ENCODE peak calls at places on chromosome 19, in nine cellular contexts. J is GM23338, I is fibroblast of pulmonary artery, O is K562, P is HFF-Myc, Z is heart left ventricle, U is thoracic aorta, C is kidney, H is AG04449. F is an unnamed sample.

GRCh38 chr19:31725051-31725450 is 375.8 kb upstream of the TSHZ3 start:
- DNase-seq in J (peak), I (no peak), O (no peak), P (no peak), Z (no peak), U (no peak), C (no peak), H (no peak), F (no peak)

GRCh38 chr19:19361075-19361594 is 40.5 kb downstream of the MAU2 start:
- DNase-seq in J (peak), I (peak), O (peak), P (peak), Z (peak), U (peak), C (peak), H (peak), F (peak)

GRCh38 chr19:33811736-33812387 is 15.2 kb downstream of the KCTD15 start:
- DNase-seq in J (no peak), I (no peak), O (no peak), P (no peak), Z (no peak), U (no peak), C (peak), H (no peak), F (no peak)

GRCh38 chr19:46256855-46257254 is 27.3 kb downstream of the IGFL1 start:
- DNase-seq in J (no peak), I (peak), O (no peak), P (no peak), Z (no peak), U (no peak), C (no peak), H (no peak), F (no peak)

GRCh38 chr19:7152568-7152967 is 83.1 kb downstream of the ZNF557 start:
- DNase-seq in J (peak), I (no peak), O (no peak), P (no peak), Z (no peak), U (no peak), C (no peak), H (no peak), F (no peak)

GRCh38 chr19:10636304-10636972 is 11.1 kb downstream of the SLC44A2 start:
- DNase-seq in J (peak), I (no peak), O (no peak), P (no peak), Z (no peak), U (no peak), C (no peak), H (no peak), F (no peak)

GRCh38 chr19:13953021-13953531 is 767 bp downstream of the DCAF15 start:
- DNase-seq in J (peak), I (peak), O (no peak), P (no peak), Z (no peak), U (no peak), C (peak), H (no peak), F (peak)

GRCh38 chr19:55642153-55643002 is 1.1 kb upstream of the ZNF581 start:
- DNase-seq in J (no peak), I (no peak), O (peak), P (no peak), Z (no peak), U (no peak), C (peak), H (no peak), F (no peak)

GRCh38 chr19:39971380-39971841 is 446 bp downstream of the PSMC4 start:
- DNase-seq in J (peak), I (no peak), O (peak), P (no peak), Z (no peak), U (peak), C (no peak), H (no peak), F (no peak)

GRCh38 chr19:13794388-13794751 is 873 bp upstream of the ZSWIM4 start:
- DNase-seq in J (peak), I (peak), O (no peak), P (peak), Z (peak), U (peak), C (peak), H (peak), F (peak)

GRCh38 chr19:12064266-12065099 is at the start of gene ZNF844:
- DNase-seq in J (peak), I (peak), O (peak), P (no peak), Z (peak), U (peak), C (peak), H (no peak), F (peak)

GRCh38 chr19:10744222-10744847 is 26.5 kb downstream of the DNM2 start:
- DNase-seq in J (no peak), I (no peak), O (no peak), P (no peak), Z (no peak), U (no peak), C (peak), H (no peak), F (no peak)

GRCh38 chr19:7976461-7976860 is 29.0 kb downstream of the ELAVL1 start:
- DNase-seq in J (no peak), I (no peak), O (no peak), P (no peak), Z (no peak), U (no peak), C (no peak), H (no peak), F (no peak)

GRCh38 chr19:17405250-17406038 is at the start of gene BST2:
- DNase-seq in J (peak), I (peak), O (peak), P (no peak), Z (no peak), U (peak), C (peak), H (no peak), F (no peak)

DNA sequence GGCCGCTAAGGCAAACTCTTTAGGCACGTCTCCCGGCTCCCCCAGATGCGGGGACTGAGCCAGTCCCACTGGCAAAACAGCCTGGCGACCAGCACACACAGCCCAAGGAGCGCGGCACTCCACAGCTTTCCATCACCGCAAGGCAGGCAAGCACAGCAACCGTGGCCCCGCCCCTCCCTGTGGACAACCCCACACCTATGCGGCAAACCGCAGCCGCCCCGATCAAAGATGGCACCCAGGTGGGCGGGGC is 1.9 kb downstream of the PEG3 start:
- DNase-seq in J (no peak), I (no peak), O (no peak), P (no peak), Z (no peak), U (no peak), C (no peak), H (no peak), F (no peak)
- H3K4me3 ChIP-seq in J (no peak), I (peak), O (no peak), P (no peak), Z (peak), U (peak), C (peak), H (no peak), F (no peak)

GRCh38 chr19:35663981-35664380 is 2.3 kb upstream of the UPK1A start:
- DNase-seq in J (no peak), I (no peak), O (no peak), P (no peak), Z (no peak), U (no peak), C (no peak), H (no peak), F (no peak)
- TF ChIP-seq CTCF in J (no peak), I (no peak), O (no peak), P (no peak), Z (no peak), U (no peak), C (no peak), H (no peak), F (no peak)

GRCh38 chr19:21835810-21836444 is at the start of gene ZNF43:
- DNase-seq in J (peak), I (peak), O (peak), P (peak), Z (peak), U (peak), C (peak), H (peak), F (peak)
- H3K4me3 ChIP-seq in J (peak), I (peak), O (peak), P (peak), Z (peak), U (peak), C (peak), H (peak), F (peak)

GRCh38 chr19:1221904-1222255 is 15.9 kb downstream of the CBARP start:
- DNase-seq in J (no peak), I (no peak), O (no peak), P (no peak), Z (no peak), U (no peak), C (no peak), H (no peak), F (no peak)

GRCh38 chr19:1223018-1223855 is 14.6 kb downstream of the CBARP start:
- DNase-seq in J (peak), I (peak), O (no peak), P (no peak), Z (no peak), U (no peak), C (no peak), H (no peak), F (no peak)

GRCh38 chr19:1224047-1224825 is 13.6 kb downstream of the CBARP start:
- DNase-seq in J (no peak), I (no peak), O (no peak), P (no peak), Z (no peak), U (no peak), C (no peak), H (no peak), F (no peak)

GRCh38 chr19:1221141-1221903 is 15.7 kb downstream of the STK11 start:
- DNase-seq in J (no peak), I (peak), O (no peak), P (no peak), Z (peak), U (no peak), C (no peak), H (no peak), F (no peak)

DNA sequence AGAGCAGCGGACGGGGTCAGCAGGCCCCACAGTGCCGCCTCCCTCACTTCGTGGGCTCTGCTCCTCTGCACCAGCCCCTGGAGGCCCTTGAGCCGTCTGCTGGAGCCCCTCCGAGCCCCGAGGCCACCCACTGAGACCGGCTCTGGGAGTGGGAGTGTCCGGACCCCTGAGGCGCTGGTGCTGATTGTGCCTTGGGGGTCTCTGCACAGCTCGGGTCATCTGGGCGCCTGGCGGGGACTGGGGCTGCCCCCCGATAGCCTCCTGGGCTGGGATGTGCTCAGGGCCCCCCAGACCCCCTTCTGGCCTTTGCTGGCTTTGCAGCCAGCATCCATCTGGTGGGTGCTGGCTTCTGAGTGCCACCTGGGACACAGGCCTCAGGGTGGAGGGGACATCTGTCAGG is 15.4 kb downstream of the CBARP start:
- DNase-seq in J (no peak), I (no peak), O (no peak), P (no peak), Z (no peak), U (no peak), C (no peak), H (no peak), F (no peak)
- TF ChIP-seq CTCF in J (no peak), I (peak), O (no peak), P (no peak), Z (no peak), U (no peak), C (no peak), H (no peak), F (no peak)

DNA sequence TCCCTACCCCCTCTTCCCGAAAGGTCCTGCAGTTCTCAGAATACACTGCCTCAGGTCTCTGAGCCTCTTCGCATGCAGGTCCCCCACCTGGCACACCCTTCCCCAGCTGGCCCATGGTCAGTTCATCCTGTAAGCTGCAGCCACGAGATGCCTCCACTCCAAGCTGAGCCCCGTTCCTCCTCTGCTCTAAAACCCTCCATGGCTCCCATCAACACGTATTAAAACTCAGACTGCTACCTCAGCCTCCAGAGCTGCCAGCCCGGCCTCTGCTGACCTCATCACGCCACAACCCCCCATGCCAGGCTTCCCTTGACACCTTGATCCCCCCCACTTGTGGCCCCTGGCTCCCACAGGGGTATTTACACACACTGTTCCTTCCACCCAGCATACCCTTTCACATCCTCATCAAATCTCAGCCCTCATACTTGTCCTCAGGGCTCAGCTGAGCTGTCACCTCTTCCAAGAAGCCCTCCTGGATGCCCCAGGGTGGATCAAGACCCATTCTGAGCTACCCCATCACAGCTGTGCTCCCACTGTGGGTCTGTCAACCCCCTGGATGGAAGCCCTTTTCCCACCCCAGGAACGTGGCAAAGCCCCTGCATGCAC is 48.9 kb downstream of the PTPRS start:
- DNase-seq in J (no peak), I (no peak), O (no peak), P (no peak), Z (no peak), U (no peak), C (no peak), H (no peak), F (no peak)
- H3K4me3 ChIP-seq in J (peak), I (peak), O (peak), P (peak), Z (peak), U (peak), C (peak), H (peak), F (peak)

DNA sequence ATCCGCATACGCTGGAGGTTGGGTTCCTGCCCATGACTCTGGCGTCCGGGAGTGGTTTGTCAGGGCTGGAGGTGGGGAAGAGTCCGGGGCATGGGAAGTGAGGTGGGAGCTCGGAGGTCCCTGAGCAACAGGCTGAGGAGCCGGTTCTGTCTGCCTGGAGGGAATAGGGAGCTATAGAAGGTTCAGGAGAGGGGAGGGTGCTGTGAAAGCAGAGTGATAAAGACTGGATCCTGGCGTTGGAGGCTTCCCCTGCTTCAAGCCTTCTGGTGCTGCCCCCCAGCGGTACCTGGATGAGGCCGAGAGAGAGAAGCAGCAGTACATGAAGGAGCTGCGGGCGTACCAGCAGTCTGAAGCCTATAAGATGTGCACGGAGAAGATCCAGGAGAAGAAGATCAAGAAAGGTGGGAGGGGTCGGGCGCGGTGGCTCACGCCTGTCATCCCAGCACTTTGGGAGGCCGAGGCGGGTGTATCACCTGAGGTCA is 2.6 kb downstream of the HMG20B start:
- DNase-seq in J (peak), I (peak), O (no peak), P (no peak), Z (no peak), U (no peak), C (no peak), H (no peak), F (no peak)
- TF ChIP-seq CTCF in J (peak), I (peak), O (peak), P (peak), Z (no peak), U (no peak), C (no peak), H (peak), F (peak)

GRCh38 chr19:4870025-4870700 is 2.7 kb upstream of the PLIN3 start:
- DNase-seq in J (peak), I (peak), O (peak), P (peak), Z (peak), U (peak), C (no peak), H (peak), F (peak)
- H3K4me3 ChIP-seq in J (no peak), I (no peak), O (no peak), P (no peak), Z (no peak), U (no peak), C (no peak), H (no peak), F (no peak)

GRCh38 chr19:41895745-41896580 is 13.0 kb downstream of the ARHGEF1 start:
- DNase-seq in J (peak), I (no peak), O (no peak), P (no peak), Z (no peak), U (no peak), C (no peak), H (no peak), F (no peak)
- TF ChIP-seq CTCF in J (peak), I (peak), O (peak), P (peak), Z (no peak), U (no peak), C (no peak), H (peak), F (peak)

F was measured in AG09309.